ENCODE peak calls at places on chromosomes 12 and 14, in five cellular contexts. Y is activated naive CD4-positive, alpha-beta T cell; B is nephron progenitor cell; H is mesenchymal stem cell; D is CD8-positive, alpha-beta T cell. C is an unnamed sample.

GRCh38 chr12:48023386-48023785 is 19.1 kb upstream of the COL2A1 start:
- DNase-seq in H (no peak), Y (no peak), D (no peak), B (no peak), C (no peak)

GRCh38 chr12:27513155-27513824 is 10.7 kb upstream of the PPFIBP1 start:
- DNase-seq in Y (no peak), B (no peak), H (no peak), D (no peak), C (no peak)

GRCh38 chr14:77109656-77110055 is 11.6 kb downstream of the CIPC start:
- DNase-seq in Y (no peak), D (no peak), B (no peak), H (no peak), C (no peak)

GRCh38 chr14:74495356-74495755 is 1.8 kb downstream of the ISCA2 start:
- DNase-seq in D (no peak), B (no peak), Y (no peak), H (peak), C (no peak)

GRCh38 chr12:47999816-48000215 is 4.5 kb downstream of the COL2A1 start:
- DNase-seq in Y (no peak), D (no peak), B (no peak), H (no peak), C (no peak)

GRCh38 chr12:102478416-102479098 is 1.8 kb downstream of the IGF1 start:
- DNase-seq in B (no peak), D (peak), H (no peak), Y (no peak), C (no peak)

GRCh38 chr14:89303452-89304435 is 113.3 kb downstream of the FOXN3 start:
- DNase-seq in H (peak), D (no peak), Y (no peak), B (peak), C (peak)

GRCh38 chr12:25327321-25327720 is 76.6 kb upstream of the KRAS start:
- DNase-seq in D (no peak), Y (no peak), B (no peak), H (no peak), C (no peak)

GRCh38 chr12:21618566-21618965 is 13.9 kb upstream of the GYS2 start:
- DNase-seq in Y (no peak), H (no peak), B (no peak), D (no peak), C (no peak)

GRCh38 chr14:64692597-64693350 is 11.4 kb upstream of the PLEKHG3 start:
- DNase-seq in D (no peak), H (no peak), B (no peak), Y (no peak), C (no peak)

GRCh38 chr12:19620222-19620621 is 180.9 kb downstream of the AEBP2 start:
- DNase-seq in D (no peak), Y (no peak), B (no peak), H (no peak), C (no peak)

GRCh38 chr12:53464685-53465084 is 12.8 kb downstream of the PCBP2 start:
- DNase-seq in H (no peak), B (no peak), Y (no peak), D (no peak), C (no peak)

GRCh38 chr14:35034440-35034833 is 11.6 kb upstream of the FAM177A1 start:
- DNase-seq in D (no peak), Y (no peak), H (no peak), B (peak), C (no peak)

GRCh38 chr12:29962276-29963035 is 178.7 kb upstream of the TMTC1 start:
- DNase-seq in B (no peak), H (no peak), Y (no peak), D (no peak), C (no peak)

GRCh38 chr14:65373671-65374039 is 38.9 kb upstream of the FUT8 start:
- DNase-seq in H (no peak), Y (no peak), B (no peak), D (no peak), C (no peak)

GRCh38 chr14:32934891-32935633 is 3.6 kb upstream of the NPAS3 start:
- DNase-seq in H (peak), B (peak), Y (no peak), D (no peak), C (no peak)

GRCh38 chr12:71283883-71284282 is 126.1 kb upstream of the TSPAN8 start:
- DNase-seq in D (no peak), H (no peak), Y (no peak), B (no peak), C (no peak)

GRCh38 chr12:114655934-114656697 is 27.9 kb downstream of the TBX3 start:
- DNase-seq in H (peak), B (no peak), D (no peak), Y (no peak), C (no peak)

GRCh38 chr12:110200124-110200417 is 75.9 kb downstream of the IFT81 start:
- DNase-seq in H (peak), D (no peak), Y (no peak), B (no peak), C (no peak)

GRCh38 chr12:31560516-31560915 is 30.4 kb downstream of the DENND5B start:
- DNase-seq in Y (no peak), B (no peak), D (no peak), H (no peak), C (no peak)